ENCODE peak calls at places on chromosomes 2 and 18, in eight cellular contexts. U, E, C, Z, B, H, K and Q are unnamed samples.

GRCh38 chr2:215921884-215922283 is 91.5 kb downstream of the MREG start:
- DNase-seq in U (peak; percentile 94), E (peak; percentile 49), C (peak; percentile 52), Z (no peak), B (no peak), H (no peak), K (peak; percentile 97), Q (no peak)

GRCh38 chr2:199764273-199764800 is 86.7 kb downstream of the FTCDNL1 start:
- DNase-seq in U (no peak), E (no peak), C (no peak), Z (no peak), B (no peak), H (peak; percentile 38), K (no peak), Q (no peak)

GRCh38 chr2:59383473-59383872 is 1142.3 kb upstream of the FANCL start:
- DNase-seq in U (no peak), E (no peak), C (no peak), Z (no peak), B (no peak), H (no peak), K (no peak), Q (no peak)

GRCh38 chr2:5690718-5691658 is 1.2 kb upstream of the SOX11 start:
- DNase-seq in U (peak; percentile 78), E (no peak), C (no peak), Z (no peak), B (peak; percentile 81), H (no peak), K (peak; percentile 34), Q (peak; percentile 73)

GRCh38 chr2:190468814-190469569 is 60.8 kb downstream of the MFSD6 start:
- DNase-seq in U (peak; percentile 97), E (peak; percentile 90), C (peak; percentile 97), Z (peak; percentile 88), B (no peak), H (peak; percentile 89), K (peak; percentile 99), Q (no peak)

GRCh38 chr2:174473796-174474195 is 13.0 kb downstream of the GPR155 start:
- DNase-seq in U (peak; percentile 1), E (no peak), C (no peak), Z (no peak), B (no peak), H (no peak), K (no peak), Q (no peak)

GRCh38 chr2:220394433-220394832 is 767.0 kb downstream of the SLC4A3 start:
- DNase-seq in U (peak; percentile 62), E (peak; percentile 12), C (no peak), Z (no peak), B (no peak), H (no peak), K (peak; percentile 71), Q (no peak)

GRCh38 chr2:6932833-6933232 is 15.6 kb downstream of the RNF144A start:
- DNase-seq in U (no peak), E (no peak), C (no peak), Z (no peak), B (no peak), H (no peak), K (no peak), Q (no peak)

GRCh38 chr18:36085195-36085594 is 17.8 kb upstream of the RPRD1A start:
- DNase-seq in U (no peak), E (no peak), C (no peak), Z (no peak), B (no peak), H (no peak), K (no peak), Q (no peak)

GRCh38 chr2:172434821-172435607 is 7.6 kb downstream of the ITGA6 start:
- DNase-seq in U (peak; percentile 41), E (no peak), C (no peak), Z (no peak), B (peak; percentile 57), H (no peak), K (no peak), Q (no peak)

GRCh38 chr2:119369845-119370244 is 3.1 kb downstream of the DBI start:
- DNase-seq in U (no peak), E (no peak), C (no peak), Z (no peak), B (no peak), H (no peak), K (no peak), Q (no peak)

GRCh38 chr18:23387265-23387664 is 65.8 kb upstream of the RIOK3 start:
- DNase-seq in U (no peak), E (no peak), C (no peak), Z (no peak), B (no peak), H (no peak), K (no peak), Q (no peak)

GRCh38 chr2:52467189-52467588 is 1300.4 kb upstream of the CHAC2 start:
- DNase-seq in U (no peak), E (no peak), C (no peak), Z (no peak), B (no peak), H (no peak), K (no peak), Q (no peak)

GRCh38 chr18:62165583-62165982 is 21.3 kb downstream of the PIGN start:
- DNase-seq in U (no peak), E (no peak), C (no peak), Z (no peak), B (no peak), H (no peak), K (no peak), Q (no peak)

GRCh38 chr2:3483986-3484960 is 35.1 kb downstream of the ADI1 start:
- DNase-seq in U (no peak), E (no peak), C (no peak), Z (no peak), B (no peak), H (no peak), K (no peak), Q (no peak)

GRCh38 chr2:137223722-137224121 is 458.4 kb downstream of the THSD7B start:
- DNase-seq in U (no peak), E (no peak), C (no peak), Z (no peak), B (no peak), H (no peak), K (no peak), Q (no peak)

GRCh38 chr2:79750321-79750720 is 237.5 kb downstream of the CTNNA2 start:
- DNase-seq in U (no peak), E (no peak), C (no peak), Z (no peak), B (no peak), H (peak; percentile 65), K (no peak), Q (no peak)

GRCh38 chr18:74373428-74373827 is 57.8 kb downstream of the C18orf63 start:
- DNase-seq in U (no peak), E (no peak), C (no peak), Z (no peak), B (no peak), H (peak; percentile 15), K (no peak), Q (no peak)

GRCh38 chr18:74375999-74376398 is 60.4 kb downstream of the C18orf63 start:
- DNase-seq in U (no peak), E (no peak), C (no peak), Z (no peak), B (no peak), H (peak; percentile 12), K (no peak), Q (no peak)

GRCh38 chr18:74378179-74378682 is 62.6 kb downstream of the C18orf63 start:
- DNase-seq in U (no peak), E (no peak), C (no peak), Z (no peak), B (no peak), H (peak; percentile 10), K (no peak), Q (no peak)

GRCh38 chr18:74380916-74381315 is 65.3 kb downstream of the C18orf63 start:
- DNase-seq in U (no peak), E (no peak), C (no peak), Z (no peak), B (no peak), H (peak; percentile 8), K (no peak), Q (no peak)

DNA sequence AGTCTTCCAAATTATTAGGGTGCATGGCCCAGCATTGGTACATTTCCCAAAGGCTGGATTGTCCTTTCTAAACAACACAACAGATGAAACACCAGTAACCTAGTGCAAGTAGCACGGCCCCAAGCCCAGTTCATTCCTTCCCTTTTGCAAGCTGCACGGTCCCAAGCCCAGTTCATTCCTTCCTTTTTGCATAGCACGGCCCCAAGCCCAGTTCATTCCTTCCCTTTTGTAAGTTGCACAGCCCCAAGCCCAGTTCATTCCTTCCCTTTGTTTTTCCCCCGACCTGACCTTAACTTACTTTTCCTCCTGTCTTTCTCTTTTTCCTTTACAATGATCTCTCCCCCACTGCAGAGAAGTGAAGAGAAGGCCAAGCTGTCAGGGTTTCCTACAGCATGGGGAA is 60.9 kb downstream of the C18orf63 start:
- DNase-seq in U (no peak), E (no peak), C (no peak), Z (no peak), B (no peak), H (peak; percentile 10), K (no peak), Q (no peak)
- TF ChIP-seq CTCF in U (no peak), E (no peak), C (no peak), Z (no peak), B (no peak), H (no peak), K (no peak), Q (no peak)

GRCh38 chr2:164065038-164065437 is 329.2 kb upstream of the FIGN start:
- DNase-seq in U (no peak), E (no peak), C (no peak), Z (no peak), B (no peak), H (no peak), K (no peak), Q (no peak)
- TF ChIP-seq CTCF in U (no peak), E (no peak), C (no peak), Z (no peak), B (no peak), H (no peak), K (no peak), Q (no peak)

GRCh38 chr2:67234443-67234842 is 162.7 kb upstream of the ETAA1 start:
- DNase-seq in U (peak; percentile 52), E (peak; percentile 49), C (peak; percentile 16), Z (no peak), B (peak; percentile 36), H (no peak), K (peak; percentile 72), Q (no peak)
- TF ChIP-seq CTCF in U (peak; percentile 66), E (peak; percentile 47), C (peak; percentile 63), Z (no peak), B (peak; percentile 69), H (no peak), K (peak; percentile 84), Q (peak; percentile 51)

GRCh38 chr18:7035807-7036206 is 81.8 kb downstream of the LAMA1 start:
- DNase-seq in U (no peak), E (no peak), C (no peak), Z (no peak), B (no peak), H (no peak), K (no peak), Q (no peak)

GRCh38 chr18:7038330-7038846 is 79.2 kb downstream of the LAMA1 start:
- DNase-seq in U (peak; percentile 88), E (peak; percentile 66), C (peak; percentile 94), Z (peak; percentile 92), B (peak; percentile 80), H (peak; percentile 62), K (peak; percentile 100), Q (peak; percentile 50)

GRCh38 chr18:7034924-7035323 is 82.7 kb downstream of the LAMA1 start:
- DNase-seq in U (no peak), E (no peak), C (no peak), Z (no peak), B (no peak), H (no peak), K (no peak), Q (no peak)

GRCh38 chr18:7032537-7032936 is 85.1 kb downstream of the LAMA1 start:
- DNase-seq in U (no peak), E (no peak), C (no peak), Z (no peak), B (no peak), H (no peak), K (no peak), Q (no peak)

GRCh38 chr18:7037470-7037869 is 80.1 kb downstream of the LAMA1 start:
- DNase-seq in U (no peak), E (no peak), C (no peak), Z (no peak), B (no peak), H (no peak), K (peak; percentile 8), Q (no peak)
- TF ChIP-seq CTCF in U (no peak), E (no peak), C (no peak), Z (no peak), B (no peak), H (no peak), K (no peak), Q (no peak)